ENCODE peak calls at places on chromosomes 1 and 21, in ten cellular contexts. Z, J, L, P, S, U, M, X, G and F are unnamed samples.

GRCh38 chr1:86915737-86916235 is 1.4 kb downstream of the HS2ST1 start:
- DNase-seq in Z (no peak), J (no peak), L (peak; percentile 52), P (no peak), S (no peak), U (no peak), M (no peak), X (no peak), G (no peak), F (no peak)

GRCh38 chr21:28601708-28602107 is 391.0 kb downstream of the LTN1 start:
- DNase-seq in Z (no peak), J (no peak), L (no peak), P (no peak), S (no peak), U (no peak), M (no peak), X (no peak), G (no peak), F (no peak)

GRCh38 chr1:185632659-185633428 is 101.3 kb upstream of the HMCN1 start:
- DNase-seq in Z (no peak), J (peak; percentile 89), L (no peak), P (no peak), S (no peak), U (no peak), M (no peak), X (no peak), G (no peak), F (no peak)

GRCh38 chr1:200015811-200016210 is 11.7 kb upstream of the NR5A2 start:
- DNase-seq in Z (no peak), J (no peak), L (no peak), P (no peak), S (no peak), U (no peak), M (no peak), X (no peak), G (no peak), F (no peak)

GRCh38 chr1:215003686-215004085 is 78.9 kb upstream of the KCNK2 start:
- DNase-seq in Z (no peak), J (no peak), L (peak; percentile 1), P (no peak), S (no peak), U (no peak), M (no peak), X (no peak), G (no peak), F (no peak)

GRCh38 chr1:205488074-205488723 is 16.3 kb upstream of the CDK18 start:
- DNase-seq in Z (peak; percentile 87), J (peak; percentile 70), L (peak; percentile 75), P (peak; percentile 73), S (peak; percentile 83), U (no peak), M (peak; percentile 44), X (peak; percentile 47), G (no peak), F (peak; percentile 71)

GRCh38 chr1:12600880-12601633 is 17.0 kb downstream of the DHRS3 start:
- DNase-seq in Z (peak; percentile 47), J (peak; percentile 60), L (peak; percentile 62), P (peak; percentile 80), S (peak; percentile 44), U (no peak), M (no peak), X (peak; percentile 56), G (no peak), F (peak; percentile 71)

GRCh38 chr1:95012389-95012788 is 60.4 kb downstream of the ALG14 start:
- DNase-seq in Z (no peak), J (no peak), L (no peak), P (no peak), S (no peak), U (no peak), M (no peak), X (peak; percentile 18), G (no peak), F (no peak)

GRCh38 chr1:22729400-22729773 is 18.7 kb downstream of the EPHB2 start:
- DNase-seq in Z (no peak), J (no peak), L (no peak), P (no peak), S (no peak), U (no peak), M (no peak), X (no peak), G (no peak), F (no peak)

GRCh38 chr1:219412772-219413171 is 200.1 kb downstream of the ZC3H11B start:
- DNase-seq in Z (no peak), J (no peak), L (no peak), P (no peak), S (no peak), U (no peak), M (no peak), X (no peak), G (no peak), F (no peak)

GRCh38 chr1:193437785-193438184 is 251.4 kb upstream of the B3GALT2 start:
- DNase-seq in Z (no peak), J (no peak), L (no peak), P (no peak), S (no peak), U (no peak), M (no peak), X (no peak), G (peak; percentile 41), F (no peak)

GRCh38 chr1:26724938-26725337 is 29.1 kb downstream of the ARID1A start:
- DNase-seq in Z (no peak), J (no peak), L (no peak), P (no peak), S (no peak), U (no peak), M (no peak), X (no peak), G (no peak), F (no peak)

GRCh38 chr1:184622136-184622823 is 132.4 kb downstream of the EDEM3 start:
- DNase-seq in Z (no peak), J (no peak), L (no peak), P (no peak), S (peak; percentile 68), U (no peak), M (no peak), X (peak; percentile 53), G (no peak), F (no peak)

GRCh38 chr1:111825217-111825616 is 69.5 kb downstream of the DDX20 start:
- DNase-seq in Z (no peak), J (no peak), L (no peak), P (no peak), S (no peak), U (no peak), M (no peak), X (no peak), G (no peak), F (no peak)
- TF ChIP-seq MAX in Z (no peak), J (no peak), L (no peak), P (no peak), S (no peak), U (no peak), M (no peak), X (no peak), G (no peak), F (no peak)

GRCh38 chr1:64922336-64922735 is 44.0 kb downstream of the JAK1 start:
- DNase-seq in Z (no peak), J (no peak), L (no peak), P (no peak), S (no peak), U (no peak), M (no peak), X (no peak), G (no peak), F (no peak)
- TF ChIP-seq MAX in Z (no peak), J (no peak), L (no peak), P (no peak), S (no peak), U (no peak), M (no peak), X (no peak), G (no peak), F (no peak)

GRCh38 chr21:41774467-41775151 is 7.8 kb upstream of the RIPK4 start:
- DNase-seq in Z (no peak), J (no peak), L (no peak), P (no peak), S (no peak), U (no peak), M (no peak), X (no peak), G (no peak), F (no peak)

GRCh38 chr21:41770901-41771624 is 4.2 kb upstream of the RIPK4 start:
- DNase-seq in Z (no peak), J (no peak), L (no peak), P (no peak), S (no peak), U (no peak), M (no peak), X (no peak), G (no peak), F (no peak)

GRCh38 chr21:41769933-41770332 is 3.1 kb upstream of the RIPK4 start:
- DNase-seq in Z (no peak), J (no peak), L (no peak), P (no peak), S (no peak), U (no peak), M (no peak), X (no peak), G (no peak), F (no peak)

GRCh38 chr21:41771625-41771945 is 4.7 kb upstream of the RIPK4 start:
- DNase-seq in Z (no peak), J (no peak), L (no peak), P (no peak), S (no peak), U (no peak), M (no peak), X (no peak), G (no peak), F (no peak)

DNA sequence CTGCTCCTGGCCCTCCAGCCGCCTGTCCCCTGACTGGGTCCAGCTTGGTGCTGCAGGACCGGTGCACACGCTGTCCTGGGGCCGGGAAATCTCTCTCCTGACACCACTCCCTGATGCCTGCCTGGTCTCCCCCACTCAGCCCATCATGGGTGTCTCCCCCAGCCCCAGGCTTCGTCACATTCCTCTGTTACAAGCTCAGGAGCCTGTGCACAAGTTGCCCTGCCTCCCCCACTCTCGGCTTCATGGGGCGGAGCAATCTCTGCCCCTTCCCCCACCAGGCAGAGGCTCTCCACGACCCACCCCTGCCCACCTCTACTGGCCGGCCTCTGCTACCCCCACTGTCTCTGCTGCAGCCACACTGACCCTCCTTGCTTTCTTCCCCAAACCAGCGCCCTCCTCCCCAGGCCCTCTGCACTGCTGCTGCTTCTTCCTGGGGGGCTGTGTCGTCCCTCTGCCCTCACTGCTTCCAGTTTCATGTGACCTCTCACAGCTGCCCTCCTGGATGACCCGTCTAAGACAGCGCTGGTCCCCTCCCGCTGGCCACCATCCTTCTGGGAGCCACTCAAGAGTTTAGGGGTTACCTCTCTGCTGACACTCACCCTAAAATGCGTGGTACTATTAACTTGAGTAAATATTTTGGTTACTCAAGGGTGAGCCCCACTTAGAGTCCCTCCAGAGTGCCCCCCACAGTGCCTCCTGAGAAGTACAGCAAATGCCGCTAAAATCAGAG is 5.7 kb upstream of the RIPK4 start:
- DNase-seq in Z (no peak), J (no peak), L (no peak), P (no peak), S (no peak), U (no peak), M (no peak), X (no peak), G (no peak), F (peak; percentile 50)
- TF ChIP-seq MAX in Z (no peak), J (no peak), L (no peak), P (no peak), S (no peak), U (no peak), M (no peak), X (no peak), G (no peak), F (no peak)

DNA sequence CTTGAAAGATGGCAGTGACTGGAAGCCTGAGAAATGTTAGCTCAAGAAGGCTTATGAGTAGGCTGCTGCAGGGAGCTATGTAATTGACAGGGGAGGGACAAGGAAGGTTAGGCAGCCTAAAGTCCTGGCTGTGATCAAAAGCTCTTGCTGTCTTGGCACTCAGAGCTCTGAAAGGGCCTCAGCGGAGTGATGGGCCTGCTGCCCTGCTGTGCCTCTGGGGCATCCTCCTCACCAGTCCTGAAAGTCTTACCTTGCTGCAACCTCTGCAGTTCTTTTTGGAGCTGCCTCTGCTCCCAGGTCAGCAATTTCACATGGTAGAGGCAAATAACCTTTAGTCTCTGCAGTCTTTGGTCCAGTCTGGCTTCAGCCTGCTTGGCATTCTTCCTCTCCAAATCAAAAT is 1.8 kb downstream of the CCDC190 start:
- DNase-seq in Z (no peak), J (no peak), L (no peak), P (no peak), S (no peak), U (no peak), M (no peak), X (no peak), G (no peak), F (no peak)
- TF ChIP-seq MAX in Z (no peak), J (no peak), L (no peak), P (no peak), S (no peak), U (no peak), M (no peak), X (no peak), G (no peak), F (no peak)